ENCODE peak calls at places on chromosomes 12 and 14, in nine cellular contexts. I is activated CD4-positive, alpha-beta T cell treated with anti-CD3 and anti-CD28 coated beads, Interleukin-2, amount 10 ng/mL, durations not matched to agents 7 days and 5 days; C is omental fat pad; E is B cell; H is T follicular helper cell; T is CD8-positive, alpha-beta memory T cell; D is left ventricle myocardium superior; U is amniotic epithelial cell; V is fibroblast of mammary gland. W is an unnamed sample.

GRCh38 chr12:89299951-89300350 is 52.4 kb downstream of the DUSP6 start:
- DNase-seq in I (no peak), H (no peak), D (no peak), V (no peak), U (no peak), E (no peak), T (no peak), C (no peak), W (no peak)

GRCh38 chr14:74975059-74975810 is 19.8 kb upstream of the PGF start:
- DNase-seq in U (no peak), T (no peak), E (no peak), I (no peak), V (peak), C (peak), D (peak), H (no peak), W (no peak)

GRCh38 chr12:23006413-23006812 is 381.4 kb downstream of the ETNK1 start:
- DNase-seq in D (peak), E (no peak), V (no peak), H (no peak), C (no peak), I (no peak), T (no peak), U (no peak), W (no peak)

GRCh38 chr12:20305470-20305869 is 62.9 kb upstream of the PDE3A start:
- DNase-seq in I (no peak), E (no peak), U (no peak), V (peak), T (no peak), D (no peak), C (no peak), H (no peak), W (no peak)

GRCh38 chr14:74478996-74479635 is 14.0 kb downstream of the NPC2 start:
- DNase-seq in V (peak), C (no peak), I (no peak), E (peak), T (no peak), U (peak), D (no peak), H (no peak), W (no peak)

GRCh38 chr12:22018860-22019259 is 27.2 kb upstream of the CMAS start:
- DNase-seq in H (no peak), C (no peak), E (peak), I (no peak), D (no peak), T (no peak), U (no peak), V (peak), W (no peak)

GRCh38 chr14:38404100-38404541 is 148.2 kb upstream of the CLEC14A start:
- DNase-seq in D (no peak), I (no peak), E (no peak), T (no peak), C (no peak), H (no peak), U (peak), V (peak), W (no peak)

GRCh38 chr14:35459779-35460178 is 55.2 kb upstream of the NFKBIA start:
- DNase-seq in T (no peak), C (no peak), I (no peak), H (no peak), V (no peak), E (no peak), D (no peak), U (no peak), W (no peak)

GRCh38 chr12:13350381-13350780 is 153.9 kb downstream of the EMP1 start:
- DNase-seq in T (no peak), H (no peak), V (no peak), I (no peak), E (no peak), C (no peak), U (no peak), D (no peak), W (no peak)

GRCh38 chr12:50542448-50542847 is 37.7 kb downstream of the DIP2B start:
- DNase-seq in H (no peak), U (peak), E (no peak), D (no peak), C (no peak), I (no peak), T (no peak), V (peak), W (no peak)

GRCh38 chr12:11728154-11728755 is 78.8 kb downstream of the ETV6 start:
- DNase-seq in V (no peak), I (no peak), E (no peak), U (no peak), D (no peak), C (no peak), T (no peak), H (no peak), W (no peak)

GRCh38 chr14:89336338-89336737 is 80.7 kb downstream of the FOXN3 start:
- DNase-seq in T (no peak), E (peak), D (no peak), I (no peak), H (no peak), V (no peak), U (no peak), C (no peak), W (no peak)

GRCh38 chr14:62796431-62796830 is 248.8 kb downstream of the KCNH5 start:
- DNase-seq in E (no peak), H (no peak), I (no peak), D (no peak), U (no peak), C (no peak), V (no peak), T (no peak), W (no peak)

GRCh38 chr12:109027767-109028166 is 6.9 kb upstream of the SVOP start:
- DNase-seq in U (no peak), D (no peak), V (peak), H (no peak), T (no peak), I (no peak), E (no peak), C (no peak), W (no peak)

GRCh38 chr14:92733007-92733406 is 15.4 kb downstream of the LGMN start:
- DNase-seq in T (no peak), C (no peak), E (no peak), I (no peak), H (no peak), V (no peak), U (peak), D (no peak), W (no peak)

W was measured in effector memory CD4-positive, alpha-beta T cell.